ENCODE peak calls at places on chromosomes 11 and 22, in eight cellular contexts. O is non-pigmented ciliary epithelial cell, Z is fibroblast of gingiva, M is hepatocyte, Y is NCI-H460, S is dorsolateral prefrontal cortex, K is amniotic stem cell, A is left ventricle myocardium superior. D is an unnamed sample.

GRCh38 chr22:21686634-21687393 is 21.0 kb downstream of the PPIL2 start:
- DNase-seq in O (no peak), Z (no peak), M (no peak), Y (no peak), S (no peak), K (no peak), A (no peak), D (no peak)

GRCh38 chr11:43699879-43700278 is 19.3 kb downstream of the HSD17B12 start:
- DNase-seq in O (no peak), Z (no peak), M (no peak), Y (no peak), S (no peak), K (no peak), A (no peak), D (no peak)

GRCh38 chr11:58564226-58564625 is 11.4 kb downstream of the LPXN start:
- DNase-seq in O (no peak), Z (no peak), M (no peak), Y (no peak), S (no peak), K (no peak), A (no peak), D (no peak)

GRCh38 chr11:67024966-67025365 is 2.0 kb downstream of the SYT12 start:
- DNase-seq in O (no peak), Z (no peak), M (no peak), Y (no peak), S (no peak), K (no peak), A (no peak), D (no peak)

GRCh38 chr11:49377978-49378377 is 169.6 kb upstream of the FOLH1 start:
- DNase-seq in O (no peak), Z (no peak), M (no peak), Y (no peak), S (no peak), K (no peak), A (no peak), D (no peak)

GRCh38 chr11:64810891-64811272 is 531 bp upstream of the MEN1 start:
- DNase-seq in O (no peak), Z (no peak), M (no peak), Y (no peak), S (peak; percentile 32), K (no peak), A (peak; percentile 48), D (no peak)

GRCh38 chr11:3007404-3008010 is 15.4 kb upstream of the NAP1L4 start:
- DNase-seq in O (no peak), Z (no peak), M (no peak), Y (no peak), S (no peak), K (no peak), A (no peak), D (no peak)

GRCh38 chr11:103215812-103216211 is 106.6 kb downstream of the DYNC2H1 start:
- DNase-seq in O (no peak), Z (no peak), M (no peak), Y (no peak), S (no peak), K (no peak), A (no peak), D (no peak)

GRCh38 chr22:37218771-37219411 is 6.6 kb upstream of the SSTR3 start:
- DNase-seq in O (no peak), Z (no peak), M (no peak), Y (no peak), S (no peak), K (no peak), A (no peak), D (no peak)

GRCh38 chr22:22047776-22048175 is 65.2 kb upstream of the TOP3B start:
- DNase-seq in O (no peak), Z (no peak), M (no peak), Y (no peak), S (no peak), K (no peak), A (no peak), D (no peak)

GRCh38 chr11:2933376-2934056 is 4.3 kb upstream of the PHLDA2 start:
- DNase-seq in O (no peak), Z (peak; percentile 96), M (no peak), Y (peak; percentile 77), S (peak; percentile 36), K (peak; percentile 52), A (peak; percentile 81), D (no peak)

GRCh38 chr22:47139790-47140119 is 377.3 kb downstream of the TBC1D22A start:
- DNase-seq in O (no peak), Z (no peak), M (no peak), Y (no peak), S (no peak), K (no peak), A (no peak), D (no peak)

GRCh38 chr11:114318361-114318760 is 22.2 kb downstream of the NNMT start:
- DNase-seq in O (no peak), Z (no peak), M (no peak), Y (no peak), S (no peak), K (no peak), A (no peak), D (no peak)

GRCh38 chr22:17154971-17155370 is 4.1 kb downstream of the HDHD5 start:
- DNase-seq in O (no peak), Z (peak; percentile 21), M (no peak), Y (no peak), S (no peak), K (no peak), A (no peak), D (no peak)

GRCh38 chr11:210122-210802 is 2.8 kb downstream of the RIC8A start:
- DNase-seq in O (peak; percentile 71), Z (peak; percentile 59), M (no peak), Y (no peak), S (no peak), K (peak; percentile 34), A (no peak), D (peak; percentile 22)

GRCh38 chr11:119101367-119101758 is 290 bp downstream of the DPAGT1 start:
- DNase-seq in O (no peak), Z (peak; percentile 26), M (peak; percentile 48), Y (no peak), S (no peak), K (no peak), A (no peak), D (no peak)

GRCh38 chr11:106961518-106961917 is 56.8 kb downstream of the GUCY1A2 start:
- DNase-seq in O (peak; percentile 84), Z (peak; percentile 77), M (no peak), Y (peak; percentile 78), S (no peak), K (peak; percentile 81), A (no peak), D (no peak)

GRCh38 chr11:117185739-117186430 is 7.3 kb downstream of the SIDT2 start:
- DNase-seq in O (no peak), Z (no peak), M (no peak), Y (no peak), S (no peak), K (no peak), A (no peak), D (no peak)

GRCh38 chr11:37788141-37788877 is 1190.3 kb upstream of the RAG2 start:
- DNase-seq in O (peak; percentile 80), Z (peak; percentile 34), M (no peak), Y (no peak), S (no peak), K (peak; percentile 55), A (no peak), D (no peak)

GRCh38 chr11:102109896-102110760 is at the start of gene YAP1:
- DNase-seq in O (no peak), Z (peak; percentile 98), M (peak; percentile 96), Y (peak; percentile 83), S (peak; percentile 23), K (peak; percentile 65), A (peak; percentile 94), D (peak; percentile 79)

GRCh38 chr11:22472306-22472705 is 134.1 kb downstream of the SLC17A6 start:
- DNase-seq in O (no peak), Z (no peak), M (no peak), Y (no peak), S (no peak), K (no peak), A (no peak), D (no peak)

GRCh38 chr22:19715286-19715939 is 1.1 kb downstream of the SEPTIN5 start:
- DNase-seq in O (no peak), Z (no peak), M (no peak), Y (no peak), S (no peak), K (no peak), A (peak; percentile 22), D (no peak)

GRCh38 chr11:113896156-113896879 is 8.3 kb upstream of the HTR3B start:
- DNase-seq in O (no peak), Z (peak; percentile 21), M (peak; percentile 63), Y (peak; percentile 17), S (peak; percentile 67), K (no peak), A (peak; percentile 54), D (no peak)

GRCh38 chr11:27319065-27319464 is 44.0 kb downstream of the CCDC34 start:
- DNase-seq in O (no peak), Z (peak; percentile 27), M (no peak), Y (no peak), S (no peak), K (no peak), A (no peak), D (no peak)

GRCh38 chr11:123137496-123138270 is 57.4 kb downstream of the CLMP start:
- DNase-seq in O (no peak), Z (peak; percentile 98), M (peak; percentile 66), Y (no peak), S (peak; percentile 11), K (peak; percentile 63), A (peak; percentile 91), D (no peak)

GRCh38 chr22:30481711-30482110 is 9.9 kb upstream of the SEC14L3 start:
- DNase-seq in O (no peak), Z (no peak), M (no peak), Y (no peak), S (no peak), K (no peak), A (no peak), D (no peak)

GRCh38 chr11:79525257-79525656 is 84.4 kb upstream of the TENM4 start:
- DNase-seq in O (no peak), Z (no peak), M (no peak), Y (no peak), S (no peak), K (no peak), A (no peak), D (no peak)

GRCh38 chr11:75768909-75769771 is 562 bp downstream of the DGAT2 start:
- DNase-seq in O (no peak), Z (no peak), M (no peak), Y (no peak), S (no peak), K (no peak), A (no peak), D (no peak)

GRCh38 chr22:36226189-36226588 is 13.1 kb downstream of the APOL2 start:
- DNase-seq in O (no peak), Z (no peak), M (no peak), Y (no peak), S (no peak), K (no peak), A (no peak), D (no peak)

GRCh38 chr11:17989306-17989705 is 23.5 kb downstream of the SERGEF start:
- DNase-seq in O (no peak), Z (no peak), M (no peak), Y (no peak), S (no peak), K (no peak), A (no peak), D (no peak)

GRCh38 chr11:9763301-9763700 is 99.4 kb downstream of the SWAP70 start:
- DNase-seq in O (no peak), Z (no peak), M (no peak), Y (no peak), S (no peak), K (no peak), A (no peak), D (no peak)

GRCh38 chr11:107999759-108000455 is 8.8 kb upstream of the CUL5 start:
- DNase-seq in O (no peak), Z (no peak), M (peak; percentile 71), Y (peak; percentile 28), S (no peak), K (no peak), A (no peak), D (peak; percentile 77)

GRCh38 chr11:26841818-26842457 is 120.1 kb upstream of the SLC5A12 start:
- DNase-seq in O (peak; percentile 51), Z (peak; percentile 62), M (peak; percentile 8), Y (no peak), S (no peak), K (peak; percentile 46), A (no peak), D (no peak)

GRCh38 chr11:70720291-70720690 is 322.0 kb downstream of the CTTN start:
- DNase-seq in O (no peak), Z (no peak), M (no peak), Y (no peak), S (no peak), K (no peak), A (no peak), D (no peak)